ENCODE peak calls at places on chromosomes 3 and 15, in five cellular contexts. One of them, this sample, is unnamed.

GRCh38 chr15:77825546-77825945 is 192.8 kb upstream of the LINGO1 start:
- DNase-seq in endodermal cell: peak; percentile 48
- DNase-seq in tibial nerve: no peak
- DNase-seq in endothelial cell of umbilical vein: no peak
- DNase-seq in ovary: peak; percentile 4
- DNase-seq in this sample: no peak

GRCh38 chr3:126431103-126431534 is 36.4 kb downstream of the CFAP100 start:
- DNase-seq in tibial nerve: no peak
- DNase-seq in endodermal cell: peak; percentile 41
- DNase-seq in ovary: no peak
- DNase-seq in endothelial cell of umbilical vein: no peak
- DNase-seq in this sample: no peak

GRCh38 chr3:125054436-125055164 is 1.2 kb downstream of the HEG1 start:
- DNase-seq in tibial nerve: no peak
- DNase-seq in endodermal cell: peak; percentile 61
- DNase-seq in ovary: no peak
- DNase-seq in endothelial cell of umbilical vein: peak; percentile 80
- DNase-seq in this sample: peak; percentile 27

GRCh38 chr3:20068512-20069177 is 28.4 kb downstream of the KAT2B start:
- DNase-seq in ovary: no peak
- DNase-seq in endodermal cell: no peak
- DNase-seq in endothelial cell of umbilical vein: no peak
- DNase-seq in tibial nerve: no peak
- DNase-seq in this sample: no peak

GRCh38 chr15:78969687-78970349 is 25.0 kb upstream of the CTSH start:
- DNase-seq in ovary: no peak
- DNase-seq in endodermal cell: no peak
- DNase-seq in endothelial cell of umbilical vein: no peak
- DNase-seq in tibial nerve: no peak
- DNase-seq in this sample: no peak

GRCh38 chr3:192409203-192409837 is 318.0 kb downstream of the FGF12 start:
- DNase-seq in tibial nerve: no peak
- DNase-seq in endothelial cell of umbilical vein: peak; percentile 57
- DNase-seq in endodermal cell: peak; percentile 90
- DNase-seq in ovary: peak; percentile 27
- DNase-seq in this sample: peak; percentile 16

GRCh38 chr15:35874260-35874905 is 328.4 kb upstream of the DPH6 start:
- DNase-seq in tibial nerve: no peak
- DNase-seq in ovary: no peak
- DNase-seq in endothelial cell of umbilical vein: peak; percentile 44
- DNase-seq in endodermal cell: no peak
- DNase-seq in this sample: no peak

GRCh38 chr3:146033950-146034349 is 127.0 kb downstream of the PLOD2 start:
- DNase-seq in endothelial cell of umbilical vein: no peak
- DNase-seq in ovary: no peak
- DNase-seq in endodermal cell: no peak
- DNase-seq in tibial nerve: no peak
- DNase-seq in this sample: no peak

GRCh38 chr3:192514081-192514753 is 213.1 kb downstream of the FGF12 start:
- DNase-seq in endodermal cell: peak; percentile 87
- DNase-seq in tibial nerve: no peak
- DNase-seq in ovary: no peak
- DNase-seq in endothelial cell of umbilical vein: peak; percentile 40
- DNase-seq in this sample: no peak

GRCh38 chr3:185728630-185729334 is 96.1 kb downstream of the IGF2BP2 start:
- DNase-seq in ovary: no peak
- DNase-seq in endothelial cell of umbilical vein: no peak
- DNase-seq in tibial nerve: no peak
- DNase-seq in endodermal cell: no peak
- DNase-seq in this sample: no peak

GRCh38 chr15:49627407-49627877 is 6.6 kb downstream of the DTWD1 start:
- DNase-seq in endothelial cell of umbilical vein: peak; percentile 48
- DNase-seq in endodermal cell: no peak
- DNase-seq in ovary: no peak
- DNase-seq in tibial nerve: no peak
- DNase-seq in this sample: no peak

GRCh38 chr15:39580630-39581500 is at the start of gene THBS1:
- DNase-seq in tibial nerve: peak; percentile 86
- DNase-seq in endothelial cell of umbilical vein: peak; percentile 98
- DNase-seq in endodermal cell: peak; percentile 98
- DNase-seq in ovary: peak; percentile 94
- DNase-seq in this sample: peak; percentile 82

GRCh38 chr15:68966996-68967395 is 36.7 kb downstream of the SPESP1 start:
- DNase-seq in endodermal cell: no peak
- DNase-seq in tibial nerve: no peak
- DNase-seq in ovary: no peak
- DNase-seq in endothelial cell of umbilical vein: peak; percentile 28
- DNase-seq in this sample: no peak

GRCh38 chr3:172692751-172693310 is 18.0 kb downstream of the NCEH1 start:
- DNase-seq in tibial nerve: no peak
- DNase-seq in endothelial cell of umbilical vein: no peak
- DNase-seq in endodermal cell: no peak
- DNase-seq in ovary: no peak
- DNase-seq in this sample: no peak

GRCh38 chr3:187989458-187990153 is 164.4 kb upstream of the LPP start:
- DNase-seq in endodermal cell: peak; percentile 87
- DNase-seq in tibial nerve: no peak
- DNase-seq in ovary: no peak
- DNase-seq in endothelial cell of umbilical vein: no peak
- DNase-seq in this sample: peak; percentile 80

GRCh38 chr15:40249477-40250303 is 10.8 kb downstream of the PAK6 start:
- DNase-seq in ovary: no peak
- DNase-seq in endothelial cell of umbilical vein: no peak
- DNase-seq in tibial nerve: no peak
- DNase-seq in endodermal cell: no peak
- DNase-seq in this sample: no peak

GRCh38 chr15:50828610-50829206 is 63.2 kb upstream of the SPPL2A start:
- DNase-seq in tibial nerve: no peak
- DNase-seq in endodermal cell: peak; percentile 53
- DNase-seq in ovary: no peak
- DNase-seq in endothelial cell of umbilical vein: no peak
- DNase-seq in this sample: peak; percentile 58

GRCh38 chr15:66359740-66360139 is 3.3 kb upstream of the TIPIN start:
- DNase-seq in tibial nerve: no peak
- DNase-seq in endothelial cell of umbilical vein: no peak
- DNase-seq in endodermal cell: no peak
- DNase-seq in ovary: no peak
- DNase-seq in this sample: no peak

GRCh38 chr3:141452045-141452444 is 34.8 kb upstream of the RASA2 start:
- DNase-seq in endodermal cell: peak; percentile 68
- DNase-seq in tibial nerve: no peak
- DNase-seq in ovary: no peak
- DNase-seq in endothelial cell of umbilical vein: peak; percentile 83
- DNase-seq in this sample: no peak

DNA sequence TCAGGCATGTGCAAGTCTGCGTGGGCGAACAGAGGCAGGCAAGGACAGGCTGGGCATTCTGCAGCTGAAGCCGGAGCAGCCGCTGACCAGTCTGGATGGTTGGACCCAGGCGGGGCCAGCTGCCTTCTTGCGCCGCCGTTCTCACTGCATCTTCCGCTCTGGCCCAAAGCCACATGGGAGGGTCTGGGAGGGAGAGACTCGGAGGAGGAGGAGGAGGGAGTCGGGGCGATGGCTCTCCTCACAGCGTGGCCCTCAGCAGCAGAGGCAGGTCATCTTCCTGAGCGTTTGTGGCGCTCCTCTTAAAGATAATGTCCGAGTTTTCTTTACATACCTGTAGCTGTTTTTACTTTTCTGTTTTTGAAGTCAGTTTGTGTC is 5.9 kb downstream of the CLK3 start:
- DNase-seq in endothelial cell of umbilical vein: no peak
- DNase-seq in ovary: no peak
- DNase-seq in endodermal cell: no peak
- DNase-seq in tibial nerve: no peak
- DNase-seq in this sample: no peak
- H3K36me3 ChIP-seq in endothelial cell of umbilical vein: peaks cover 69% of the 10 kb centered on the region
- H3K36me3 ChIP-seq in ovary: no peaks in the 10 kb centered on the region
- H3K36me3 ChIP-seq in endodermal cell: peaks cover 74% of the 10 kb centered on the region
- H3K36me3 ChIP-seq in tibial nerve: peaks cover 78% of the 10 kb centered on the region
- H3K36me3 ChIP-seq in this sample: peaks cover 97% of the 10 kb centered on the region

GRCh38 chr3:98972720-98973119 is 71.2 kb upstream of the DCBLD2 start:
- DNase-seq in ovary: no peak
- DNase-seq in tibial nerve: no peak
- DNase-seq in endodermal cell: no peak
- DNase-seq in endothelial cell of umbilical vein: no peak
- DNase-seq in this sample: no peak

GRCh38 chr3:98969295-98969694 is 67.8 kb upstream of the DCBLD2 start:
- DNase-seq in ovary: no peak
- DNase-seq in tibial nerve: no peak
- DNase-seq in endodermal cell: no peak
- DNase-seq in endothelial cell of umbilical vein: no peak
- DNase-seq in this sample: no peak

GRCh38 chr3:98971183-98971681 is 69.7 kb upstream of the DCBLD2 start:
- DNase-seq in tibial nerve: no peak
- DNase-seq in endothelial cell of umbilical vein: peak; percentile 88
- DNase-seq in endodermal cell: no peak
- DNase-seq in ovary: no peak
- DNase-seq in this sample: no peak

GRCh38 chr3:98974442-98974841 is 72.9 kb upstream of the DCBLD2 start:
- DNase-seq in tibial nerve: no peak
- DNase-seq in endodermal cell: no peak
- DNase-seq in endothelial cell of umbilical vein: no peak
- DNase-seq in ovary: no peak
- DNase-seq in this sample: no peak

DNA sequence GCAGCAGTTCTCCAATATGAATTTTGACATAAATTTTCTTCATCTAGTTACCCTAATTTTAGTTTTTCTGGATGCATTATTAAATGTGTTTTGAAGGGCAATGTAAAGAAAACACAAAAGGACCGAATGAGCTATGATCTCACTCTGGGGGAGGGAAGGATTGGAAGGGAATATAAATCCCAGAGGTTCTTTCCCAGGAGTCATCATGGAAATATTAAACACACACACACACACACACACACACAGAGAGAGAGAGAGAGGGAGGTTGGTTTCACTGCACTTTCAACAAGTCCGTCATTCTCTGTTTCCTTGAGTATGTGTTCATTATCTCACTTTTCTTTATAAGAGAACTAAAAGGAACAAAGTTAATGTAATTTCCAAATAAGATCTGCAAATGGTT is 70.7 kb upstream of the DCBLD2 start:
- DNase-seq in endothelial cell of umbilical vein: peak; percentile 95
- DNase-seq in endodermal cell: no peak
- DNase-seq in tibial nerve: no peak
- DNase-seq in ovary: no peak
- DNase-seq in this sample: no peak
- H3K4me1 ChIP-seq in endothelial cell of umbilical vein: peaks cover 63% of the 10 kb centered on the region
- H3K4me1 ChIP-seq in endodermal cell: no peaks in the 10 kb centered on the region
- H3K4me1 ChIP-seq in tibial nerve: no peaks in the 10 kb centered on the region
- H3K4me1 ChIP-seq in ovary: no peaks in the 10 kb centered on the region
- H3K4me1 ChIP-seq in this sample: no peaks in the 10 kb centered on the region

DNA sequence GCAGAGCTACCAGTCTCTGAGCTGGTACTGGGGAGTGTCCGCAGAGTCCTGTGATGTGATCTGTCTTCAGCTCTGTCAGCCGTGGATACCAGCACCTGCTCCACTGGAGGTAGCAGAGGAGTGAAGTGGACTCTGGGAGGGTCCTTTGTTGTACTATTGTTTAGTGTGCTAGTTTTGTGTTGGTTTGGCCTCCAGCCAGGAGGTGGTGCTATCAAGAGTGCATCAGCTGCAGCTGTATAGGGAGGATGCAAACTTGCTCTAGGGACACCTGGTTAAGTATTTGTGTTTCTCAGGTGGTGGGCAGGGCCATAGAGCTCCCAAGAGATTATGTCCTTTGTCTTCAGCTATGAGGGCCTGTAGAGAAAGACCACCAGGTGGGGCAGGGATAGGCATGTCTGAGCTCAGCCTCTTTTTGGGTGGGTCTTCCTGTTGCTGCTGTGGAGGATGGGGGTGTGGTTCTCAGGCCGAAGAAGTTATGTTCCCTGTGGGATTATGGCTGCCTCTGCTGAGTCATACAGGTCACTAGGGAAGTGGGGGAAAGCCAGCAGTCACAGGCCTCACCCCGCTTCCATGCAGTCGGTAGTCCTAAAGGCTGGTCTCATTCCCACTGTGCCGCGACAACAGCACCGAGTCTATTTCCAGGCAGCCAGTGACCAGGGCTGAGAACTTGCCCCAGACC is 443.2 kb upstream of the TBL1XR1 start:
- DNase-seq in endodermal cell: peak; percentile 48
- DNase-seq in tibial nerve: no peak
- DNase-seq in ovary: no peak
- DNase-seq in endothelial cell of umbilical vein: no peak
- DNase-seq in this sample: no peak
- H3K4me3 ChIP-seq in endodermal cell: no peak overlapping the region
- H3K4me3 ChIP-seq in tibial nerve: no peak overlapping the region
- H3K4me3 ChIP-seq in ovary: no peak overlapping the region
- H3K4me3 ChIP-seq in endothelial cell of umbilical vein: no peak overlapping the region
- H3K4me3 ChIP-seq in this sample: no peak overlapping the region

DNA sequence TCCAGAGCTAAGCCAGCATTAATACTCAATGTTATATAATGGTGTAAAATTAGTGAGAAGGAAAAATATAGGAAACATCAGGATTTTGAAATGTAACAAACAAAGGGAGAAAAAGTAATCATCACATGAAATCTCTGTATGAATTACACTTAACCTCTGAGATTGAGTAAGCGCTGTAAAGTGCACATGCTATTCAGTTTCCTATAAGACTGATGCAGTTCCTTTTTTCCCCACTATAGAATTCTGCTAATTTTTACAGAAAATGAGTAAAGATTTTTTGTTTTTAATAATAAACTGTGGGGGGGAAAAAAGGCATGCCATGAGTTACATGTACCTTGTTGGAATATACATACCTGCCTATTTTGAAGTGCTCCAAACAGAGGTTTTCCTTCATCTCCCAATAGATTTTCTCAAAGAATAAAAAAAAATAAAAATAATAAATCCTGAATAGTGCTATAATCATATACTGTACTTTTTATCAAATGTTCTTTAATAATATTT is 64.0 kb upstream of the TTBK2 start:
- DNase-seq in tibial nerve: no peak
- DNase-seq in ovary: no peak
- DNase-seq in endothelial cell of umbilical vein: no peak
- DNase-seq in endodermal cell: no peak
- DNase-seq in this sample: no peak
- H3K36me3 ChIP-seq in tibial nerve: peaks cover 84% of the 10 kb centered on the region
- H3K36me3 ChIP-seq in ovary: no peaks in the 10 kb centered on the region
- H3K36me3 ChIP-seq in endothelial cell of umbilical vein: peaks cover 9% of the 10 kb centered on the region
- H3K36me3 ChIP-seq in endodermal cell: peaks cover 59% of the 10 kb centered on the region
- H3K36me3 ChIP-seq in this sample: peaks cover 16% of the 10 kb centered on the region

GRCh38 chr3:134597390-134597975 is 53.3 kb downstream of the KY start:
- DNase-seq in endodermal cell: peak; percentile 36
- DNase-seq in endothelial cell of umbilical vein: no peak
- DNase-seq in tibial nerve: no peak
- DNase-seq in ovary: no peak
- DNase-seq in this sample: no peak
- H3K4me1 ChIP-seq in endodermal cell: peaks cover 5% of the 10 kb centered on the region
- H3K4me1 ChIP-seq in endothelial cell of umbilical vein: no peaks in the 10 kb centered on the region
- H3K4me1 ChIP-seq in tibial nerve: no peaks in the 10 kb centered on the region
- H3K4me1 ChIP-seq in ovary: no peaks in the 10 kb centered on the region
- H3K4me1 ChIP-seq in this sample: no peaks in the 10 kb centered on the region

DNA sequence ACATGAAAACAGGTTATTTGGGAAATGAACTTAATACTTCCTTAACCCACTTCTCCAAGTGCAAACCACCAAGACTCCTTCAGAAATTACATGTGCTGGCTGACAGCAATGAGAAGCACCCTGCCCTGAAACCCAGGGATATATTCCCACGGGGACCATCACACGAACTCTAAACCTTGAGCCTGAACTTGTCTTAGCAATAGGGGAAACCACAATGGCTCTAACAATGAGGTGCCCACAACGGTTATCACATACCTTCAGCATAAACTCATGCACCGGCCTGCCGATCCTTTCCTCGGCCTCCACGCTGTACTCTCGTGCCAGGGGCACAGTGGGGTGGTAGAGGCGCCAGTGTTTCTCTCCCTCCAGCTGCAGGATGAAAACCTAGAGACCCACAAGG is 13.4 kb downstream of the RIOX2 start:
- DNase-seq in endothelial cell of umbilical vein: no peak
- DNase-seq in tibial nerve: no peak
- DNase-seq in endodermal cell: no peak
- DNase-seq in ovary: no peak
- DNase-seq in this sample: no peak
- H3K4me3 ChIP-seq in endothelial cell of umbilical vein: no peak overlapping the region
- H3K4me3 ChIP-seq in tibial nerve: no peak overlapping the region
- H3K4me3 ChIP-seq in endodermal cell: no peak overlapping the region
- H3K4me3 ChIP-seq in ovary: no peak overlapping the region
- H3K4me3 ChIP-seq in this sample: no peak overlapping the region